ENCODE peak calls at places on chromosomes 13 and 19, in ten cellular contexts. One of them, this sample, is unnamed.

GRCh38 chr19:13355356-13355755 is 150.9 kb downstream of the CACNA1A start:
- DNase-seq in heart right ventricle: no peak
- DNase-seq in neuronal stem cell: no peak
- DNase-seq in MCF 10A: no peak
- DNase-seq in ovary: no peak
- DNase-seq in T1000: no peak
- DNase-seq in stimulated activated CD8-positive, alpha-beta memory T cell treated with anti-CD3 and anti-CD28 coated beads, Interleukin-4, amount 100 ng/mL, for 4 hours: no peak
- DNase-seq in tibial nerve: no peak
- DNase-seq in GM10248: no peak
- DNase-seq in amniotic epithelial cell: no peak
- DNase-seq in this sample: no peak

GRCh38 chr19:29687897-29688728 is 22.9 kb downstream of the PLEKHF1 start:
- DNase-seq in T1000: no peak
- DNase-seq in ovary: no peak
- DNase-seq in GM10248: no peak
- DNase-seq in MCF 10A: peak; percentile 86
- DNase-seq in amniotic epithelial cell: peak; percentile 65
- DNase-seq in tibial nerve: no peak
- DNase-seq in neuronal stem cell: no peak
- DNase-seq in stimulated activated CD8-positive, alpha-beta memory T cell treated with anti-CD3 and anti-CD28 coated beads, Interleukin-4, amount 100 ng/mL, for 4 hours: no peak
- DNase-seq in heart right ventricle: no peak
- DNase-seq in this sample: no peak

GRCh38 chr13:49636705-49637104 is 8.4 kb downstream of the ARL11 start:
- DNase-seq in amniotic epithelial cell: no peak
- DNase-seq in tibial nerve: no peak
- DNase-seq in MCF 10A: no peak
- DNase-seq in GM10248: no peak
- DNase-seq in heart right ventricle: no peak
- DNase-seq in ovary: no peak
- DNase-seq in neuronal stem cell: no peak
- DNase-seq in T1000: no peak
- DNase-seq in stimulated activated CD8-positive, alpha-beta memory T cell treated with anti-CD3 and anti-CD28 coated beads, Interleukin-4, amount 100 ng/mL, for 4 hours: no peak
- DNase-seq in this sample: no peak

GRCh38 chr13:24097667-24098066 is 62.9 kb upstream of the SPATA13 start:
- DNase-seq in neuronal stem cell: no peak
- DNase-seq in MCF 10A: no peak
- DNase-seq in heart right ventricle: no peak
- DNase-seq in T1000: no peak
- DNase-seq in stimulated activated CD8-positive, alpha-beta memory T cell treated with anti-CD3 and anti-CD28 coated beads, Interleukin-4, amount 100 ng/mL, for 4 hours: no peak
- DNase-seq in amniotic epithelial cell: no peak
- DNase-seq in ovary: no peak
- DNase-seq in GM10248: no peak
- DNase-seq in tibial nerve: no peak
- DNase-seq in this sample: no peak

GRCh38 chr13:94199135-94199534 is 280.3 kb downstream of the DCT start:
- DNase-seq in ovary: no peak
- DNase-seq in T1000: no peak
- DNase-seq in heart right ventricle: no peak
- DNase-seq in MCF 10A: no peak
- DNase-seq in amniotic epithelial cell: no peak
- DNase-seq in GM10248: no peak
- DNase-seq in stimulated activated CD8-positive, alpha-beta memory T cell treated with anti-CD3 and anti-CD28 coated beads, Interleukin-4, amount 100 ng/mL, for 4 hours: no peak
- DNase-seq in neuronal stem cell: no peak
- DNase-seq in tibial nerve: no peak
- DNase-seq in this sample: no peak

GRCh38 chr19:18969953-18970659 is 29.1 kb upstream of the HOMER3 start:
- DNase-seq in T1000: no peak
- DNase-seq in amniotic epithelial cell: no peak
- DNase-seq in stimulated activated CD8-positive, alpha-beta memory T cell treated with anti-CD3 and anti-CD28 coated beads, Interleukin-4, amount 100 ng/mL, for 4 hours: no peak
- DNase-seq in MCF 10A: no peak
- DNase-seq in tibial nerve: no peak
- DNase-seq in ovary: no peak
- DNase-seq in neuronal stem cell: no peak
- DNase-seq in heart right ventricle: no peak
- DNase-seq in GM10248: no peak
- DNase-seq in this sample: no peak

GRCh38 chr19:12065100-12065538 is 588 bp downstream of the ZNF844 start:
- DNase-seq in ovary: no peak
- DNase-seq in stimulated activated CD8-positive, alpha-beta memory T cell treated with anti-CD3 and anti-CD28 coated beads, Interleukin-4, amount 100 ng/mL, for 4 hours: no peak
- DNase-seq in neuronal stem cell: no peak
- DNase-seq in MCF 10A: no peak
- DNase-seq in tibial nerve: peak; percentile 21
- DNase-seq in GM10248: no peak
- DNase-seq in amniotic epithelial cell: peak; percentile 52
- DNase-seq in heart right ventricle: no peak
- DNase-seq in T1000: no peak
- DNase-seq in this sample: peak; percentile 9

GRCh38 chr13:111319521-111319920 is 921 bp upstream of the TEX29 start:
- DNase-seq in amniotic epithelial cell: no peak
- DNase-seq in stimulated activated CD8-positive, alpha-beta memory T cell treated with anti-CD3 and anti-CD28 coated beads, Interleukin-4, amount 100 ng/mL, for 4 hours: no peak
- DNase-seq in MCF 10A: no peak
- DNase-seq in neuronal stem cell: no peak
- DNase-seq in heart right ventricle: no peak
- DNase-seq in T1000: no peak
- DNase-seq in GM10248: no peak
- DNase-seq in tibial nerve: no peak
- DNase-seq in ovary: no peak
- DNase-seq in this sample: no peak

GRCh38 chr13:40490086-40490723 is 176.2 kb downstream of the FOXO1 start:
- DNase-seq in amniotic epithelial cell: no peak
- DNase-seq in ovary: no peak
- DNase-seq in GM10248: no peak
- DNase-seq in neuronal stem cell: no peak
- DNase-seq in tibial nerve: no peak
- DNase-seq in heart right ventricle: no peak
- DNase-seq in stimulated activated CD8-positive, alpha-beta memory T cell treated with anti-CD3 and anti-CD28 coated beads, Interleukin-4, amount 100 ng/mL, for 4 hours: no peak
- DNase-seq in MCF 10A: peak; percentile 47
- DNase-seq in T1000: no peak
- DNase-seq in this sample: no peak

GRCh38 chr19:49809155-49809986 is 3.7 kb downstream of the FUZ start:
- DNase-seq in heart right ventricle: peak; percentile 75
- DNase-seq in tibial nerve: peak; percentile 47
- DNase-seq in stimulated activated CD8-positive, alpha-beta memory T cell treated with anti-CD3 and anti-CD28 coated beads, Interleukin-4, amount 100 ng/mL, for 4 hours: no peak
- DNase-seq in MCF 10A: no peak
- DNase-seq in ovary: no peak
- DNase-seq in GM10248: no peak
- DNase-seq in neuronal stem cell: no peak
- DNase-seq in T1000: peak; percentile 36
- DNase-seq in amniotic epithelial cell: peak; percentile 26
- DNase-seq in this sample: peak; percentile 63

GRCh38 chr13:51683537-51684050 is 99.3 kb downstream of the WDFY2 start:
- DNase-seq in ovary: no peak
- DNase-seq in T1000: no peak
- DNase-seq in stimulated activated CD8-positive, alpha-beta memory T cell treated with anti-CD3 and anti-CD28 coated beads, Interleukin-4, amount 100 ng/mL, for 4 hours: no peak
- DNase-seq in amniotic epithelial cell: no peak
- DNase-seq in MCF 10A: no peak
- DNase-seq in tibial nerve: no peak
- DNase-seq in GM10248: no peak
- DNase-seq in heart right ventricle: no peak
- DNase-seq in neuronal stem cell: no peak
- DNase-seq in this sample: no peak

GRCh38 chr13:19957320-19958118 is 1.0 kb upstream of the ZMYM2 start:
- DNase-seq in heart right ventricle: peak; percentile 56
- DNase-seq in GM10248: peak; percentile 66
- DNase-seq in MCF 10A: no peak
- DNase-seq in neuronal stem cell: peak; percentile 74
- DNase-seq in amniotic epithelial cell: peak; percentile 76
- DNase-seq in stimulated activated CD8-positive, alpha-beta memory T cell treated with anti-CD3 and anti-CD28 coated beads, Interleukin-4, amount 100 ng/mL, for 4 hours: peak; percentile 75
- DNase-seq in T1000: no peak
- DNase-seq in tibial nerve: peak; percentile 93
- DNase-seq in ovary: peak; percentile 84
- DNase-seq in this sample: peak; percentile 75

GRCh38 chr13:43663474-43664090 is 123.2 kb downstream of the ENOX1 start:
- DNase-seq in heart right ventricle: no peak
- DNase-seq in T1000: no peak
- DNase-seq in ovary: no peak
- DNase-seq in amniotic epithelial cell: peak; percentile 37
- DNase-seq in stimulated activated CD8-positive, alpha-beta memory T cell treated with anti-CD3 and anti-CD28 coated beads, Interleukin-4, amount 100 ng/mL, for 4 hours: no peak
- DNase-seq in MCF 10A: peak; percentile 15
- DNase-seq in tibial nerve: no peak
- DNase-seq in GM10248: no peak
- DNase-seq in neuronal stem cell: no peak
- DNase-seq in this sample: no peak

GRCh38 chr13:75771818-75772217 is 135.7 kb downstream of the LMO7 start:
- DNase-seq in neuronal stem cell: no peak
- DNase-seq in T1000: no peak
- DNase-seq in heart right ventricle: no peak
- DNase-seq in GM10248: no peak
- DNase-seq in tibial nerve: no peak
- DNase-seq in amniotic epithelial cell: peak; percentile 87
- DNase-seq in ovary: no peak
- DNase-seq in stimulated activated CD8-positive, alpha-beta memory T cell treated with anti-CD3 and anti-CD28 coated beads, Interleukin-4, amount 100 ng/mL, for 4 hours: no peak
- DNase-seq in MCF 10A: peak; percentile 65
- DNase-seq in this sample: no peak

GRCh38 chr19:3949997-3950859 is 17.4 kb downstream of the NMRK2 start:
- DNase-seq in neuronal stem cell: no peak
- DNase-seq in GM10248: no peak
- DNase-seq in MCF 10A: no peak
- DNase-seq in ovary: no peak
- DNase-seq in heart right ventricle: no peak
- DNase-seq in amniotic epithelial cell: no peak
- DNase-seq in T1000: no peak
- DNase-seq in tibial nerve: no peak
- DNase-seq in stimulated activated CD8-positive, alpha-beta memory T cell treated with anti-CD3 and anti-CD28 coated beads, Interleukin-4, amount 100 ng/mL, for 4 hours: no peak
- DNase-seq in this sample: no peak

GRCh38 chr19:13463296-13463695 is 43.0 kb downstream of the CACNA1A start:
- DNase-seq in ovary: no peak
- DNase-seq in GM10248: no peak
- DNase-seq in neuronal stem cell: peak; percentile 62
- DNase-seq in amniotic epithelial cell: no peak
- DNase-seq in heart right ventricle: no peak
- DNase-seq in T1000: no peak
- DNase-seq in tibial nerve: no peak
- DNase-seq in stimulated activated CD8-positive, alpha-beta memory T cell treated with anti-CD3 and anti-CD28 coated beads, Interleukin-4, amount 100 ng/mL, for 4 hours: no peak
- DNase-seq in MCF 10A: peak; percentile 44
- DNase-seq in this sample: peak; percentile 12

GRCh38 chr19:38047048-38047435 is 140.0 kb downstream of the SIPA1L3 start:
- DNase-seq in amniotic epithelial cell: peak; percentile 33
- DNase-seq in MCF 10A: no peak
- DNase-seq in tibial nerve: no peak
- DNase-seq in T1000: no peak
- DNase-seq in ovary: no peak
- DNase-seq in neuronal stem cell: no peak
- DNase-seq in GM10248: no peak
- DNase-seq in stimulated activated CD8-positive, alpha-beta memory T cell treated with anti-CD3 and anti-CD28 coated beads, Interleukin-4, amount 100 ng/mL, for 4 hours: no peak
- DNase-seq in heart right ventricle: no peak
- DNase-seq in this sample: no peak

GRCh38 chr19:50252111-50252886 is 48.9 kb downstream of the MYH14 start:
- DNase-seq in T1000: no peak
- DNase-seq in GM10248: peak; percentile 46
- DNase-seq in MCF 10A: no peak
- DNase-seq in stimulated activated CD8-positive, alpha-beta memory T cell treated with anti-CD3 and anti-CD28 coated beads, Interleukin-4, amount 100 ng/mL, for 4 hours: no peak
- DNase-seq in tibial nerve: no peak
- DNase-seq in heart right ventricle: no peak
- DNase-seq in amniotic epithelial cell: no peak
- DNase-seq in neuronal stem cell: no peak
- DNase-seq in ovary: no peak
- DNase-seq in this sample: peak; percentile 22

GRCh38 chr13:98890186-98890585 is 87.7 kb downstream of the DOCK9 start:
- DNase-seq in amniotic epithelial cell: peak; percentile 98
- DNase-seq in stimulated activated CD8-positive, alpha-beta memory T cell treated with anti-CD3 and anti-CD28 coated beads, Interleukin-4, amount 100 ng/mL, for 4 hours: no peak
- DNase-seq in heart right ventricle: no peak
- DNase-seq in T1000: peak; percentile 38
- DNase-seq in GM10248: no peak
- DNase-seq in ovary: no peak
- DNase-seq in MCF 10A: peak; percentile 85
- DNase-seq in neuronal stem cell: no peak
- DNase-seq in tibial nerve: peak; percentile 53
- DNase-seq in this sample: no peak

GRCh38 chr19:32208060-32208459 is 137.3 kb upstream of the ZNF507 start:
- DNase-seq in T1000: no peak
- DNase-seq in MCF 10A: no peak
- DNase-seq in GM10248: no peak
- DNase-seq in amniotic epithelial cell: no peak
- DNase-seq in tibial nerve: no peak
- DNase-seq in ovary: no peak
- DNase-seq in heart right ventricle: no peak
- DNase-seq in stimulated activated CD8-positive, alpha-beta memory T cell treated with anti-CD3 and anti-CD28 coated beads, Interleukin-4, amount 100 ng/mL, for 4 hours: no peak
- DNase-seq in neuronal stem cell: no peak
- DNase-seq in this sample: no peak

GRCh38 chr19:49515767-49516166 is 3.3 kb downstream of the FCGRT start:
- DNase-seq in amniotic epithelial cell: peak; percentile 90
- DNase-seq in tibial nerve: no peak
- DNase-seq in T1000: no peak
- DNase-seq in stimulated activated CD8-positive, alpha-beta memory T cell treated with anti-CD3 and anti-CD28 coated beads, Interleukin-4, amount 100 ng/mL, for 4 hours: no peak
- DNase-seq in GM10248: peak; percentile 14
- DNase-seq in heart right ventricle: peak; percentile 40
- DNase-seq in neuronal stem cell: no peak
- DNase-seq in MCF 10A: no peak
- DNase-seq in ovary: no peak
- DNase-seq in this sample: no peak

GRCh38 chr13:22169473-22169872 is 498.6 kb downstream of the FGF9 start:
- DNase-seq in GM10248: no peak
- DNase-seq in amniotic epithelial cell: no peak
- DNase-seq in ovary: no peak
- DNase-seq in T1000: no peak
- DNase-seq in neuronal stem cell: no peak
- DNase-seq in heart right ventricle: no peak
- DNase-seq in MCF 10A: no peak
- DNase-seq in tibial nerve: no peak
- DNase-seq in stimulated activated CD8-positive, alpha-beta memory T cell treated with anti-CD3 and anti-CD28 coated beads, Interleukin-4, amount 100 ng/mL, for 4 hours: no peak
- DNase-seq in this sample: no peak

GRCh38 chr13:31798189-31798588 is 58.9 kb downstream of the RXFP2 start:
- DNase-seq in ovary: no peak
- DNase-seq in tibial nerve: no peak
- DNase-seq in T1000: no peak
- DNase-seq in MCF 10A: no peak
- DNase-seq in stimulated activated CD8-positive, alpha-beta memory T cell treated with anti-CD3 and anti-CD28 coated beads, Interleukin-4, amount 100 ng/mL, for 4 hours: no peak
- DNase-seq in neuronal stem cell: no peak
- DNase-seq in heart right ventricle: no peak
- DNase-seq in GM10248: no peak
- DNase-seq in amniotic epithelial cell: no peak
- DNase-seq in this sample: no peak

GRCh38 chr13:23455401-23456185 is 22.1 kb upstream of the SACS start:
- DNase-seq in neuronal stem cell: no peak
- DNase-seq in amniotic epithelial cell: no peak
- DNase-seq in T1000: no peak
- DNase-seq in stimulated activated CD8-positive, alpha-beta memory T cell treated with anti-CD3 and anti-CD28 coated beads, Interleukin-4, amount 100 ng/mL, for 4 hours: no peak
- DNase-seq in heart right ventricle: no peak
- DNase-seq in GM10248: no peak
- DNase-seq in tibial nerve: no peak
- DNase-seq in MCF 10A: peak; percentile 68
- DNase-seq in ovary: no peak
- DNase-seq in this sample: no peak

GRCh38 chr13:35496011-35496410 is 19.5 kb upstream of the MAB21L1 start:
- DNase-seq in amniotic epithelial cell: no peak
- DNase-seq in stimulated activated CD8-positive, alpha-beta memory T cell treated with anti-CD3 and anti-CD28 coated beads, Interleukin-4, amount 100 ng/mL, for 4 hours: no peak
- DNase-seq in MCF 10A: no peak
- DNase-seq in neuronal stem cell: no peak
- DNase-seq in heart right ventricle: no peak
- DNase-seq in tibial nerve: no peak
- DNase-seq in GM10248: no peak
- DNase-seq in ovary: no peak
- DNase-seq in T1000: no peak
- DNase-seq in this sample: no peak

GRCh38 chr13:112366907-112367646 is 9.1 kb upstream of the SPACA7 start:
- DNase-seq in GM10248: no peak
- DNase-seq in heart right ventricle: no peak
- DNase-seq in T1000: no peak
- DNase-seq in amniotic epithelial cell: no peak
- DNase-seq in ovary: no peak
- DNase-seq in neuronal stem cell: no peak
- DNase-seq in MCF 10A: no peak
- DNase-seq in tibial nerve: no peak
- DNase-seq in stimulated activated CD8-positive, alpha-beta memory T cell treated with anti-CD3 and anti-CD28 coated beads, Interleukin-4, amount 100 ng/mL, for 4 hours: no peak
- DNase-seq in this sample: no peak

GRCh38 chr13:41694902-41695301 is 237.6 kb downstream of the RGCC start:
- DNase-seq in stimulated activated CD8-positive, alpha-beta memory T cell treated with anti-CD3 and anti-CD28 coated beads, Interleukin-4, amount 100 ng/mL, for 4 hours: no peak
- DNase-seq in amniotic epithelial cell: peak; percentile 91
- DNase-seq in neuronal stem cell: no peak
- DNase-seq in GM10248: peak; percentile 18
- DNase-seq in MCF 10A: peak; percentile 84
- DNase-seq in T1000: no peak
- DNase-seq in heart right ventricle: peak; percentile 21
- DNase-seq in tibial nerve: peak; percentile 60
- DNase-seq in ovary: peak; percentile 55
- DNase-seq in this sample: no peak

GRCh38 chr13:65856464-65856863 is 1373.7 kb downstream of the PCDH9 start:
- DNase-seq in GM10248: no peak
- DNase-seq in tibial nerve: no peak
- DNase-seq in MCF 10A: no peak
- DNase-seq in T1000: no peak
- DNase-seq in stimulated activated CD8-positive, alpha-beta memory T cell treated with anti-CD3 and anti-CD28 coated beads, Interleukin-4, amount 100 ng/mL, for 4 hours: no peak
- DNase-seq in ovary: no peak
- DNase-seq in heart right ventricle: no peak
- DNase-seq in amniotic epithelial cell: peak; percentile 64
- DNase-seq in neuronal stem cell: no peak
- DNase-seq in this sample: no peak